ENCODE peak calls at places on chromosomes 5 and 9, in seven cellular contexts. One of them, this sample, is unnamed.

GRCh38 chr9:91174772-91175171 is 186.9 kb downstream of the AUH start:
- DNase-seq in pancreas: no peak
- DNase-seq in activated CD4-positive, alpha-beta T cell treated with anti-CD3 and anti-CD28 coated beads, Interleukin-2, amount 10 ng/mL, durations not matched to agents 7 days and 5 days: peak
- DNase-seq in HTR-8/SVneo: no peak
- DNase-seq in BJ: no peak
- DNase-seq in activated T-helper 1 cell treated with anti-CD3 and anti-CD28 coated beads, Interleukin-2, amount 50 U/mL, for 16 hours: no peak
- DNase-seq in effector memory CD4-positive, alpha-beta T cell: no peak
- DNase-seq in this sample: no peak

GRCh38 chr9:37650873-37651768 is at the start of gene FRMPD1:
- DNase-seq in pancreas: peak
- DNase-seq in activated CD4-positive, alpha-beta T cell treated with anti-CD3 and anti-CD28 coated beads, Interleukin-2, amount 10 ng/mL, durations not matched to agents 7 days and 5 days: peak
- DNase-seq in HTR-8/SVneo: peak
- DNase-seq in BJ: no peak
- DNase-seq in activated T-helper 1 cell treated with anti-CD3 and anti-CD28 coated beads, Interleukin-2, amount 50 U/mL, for 16 hours: peak
- DNase-seq in effector memory CD4-positive, alpha-beta T cell: peak
- DNase-seq in this sample: no peak

GRCh38 chr9:107600060-107600573 is 110.5 kb upstream of the KLF4 start:
- DNase-seq in pancreas: no peak
- DNase-seq in activated CD4-positive, alpha-beta T cell treated with anti-CD3 and anti-CD28 coated beads, Interleukin-2, amount 10 ng/mL, durations not matched to agents 7 days and 5 days: no peak
- DNase-seq in HTR-8/SVneo: no peak
- DNase-seq in BJ: no peak
- DNase-seq in activated T-helper 1 cell treated with anti-CD3 and anti-CD28 coated beads, Interleukin-2, amount 50 U/mL, for 16 hours: no peak
- DNase-seq in effector memory CD4-positive, alpha-beta T cell: no peak
- DNase-seq in this sample: no peak

GRCh38 chr9:87725356-87725899 is 491 bp upstream of the CTSL start:
- DNase-seq in pancreas: peak
- DNase-seq in activated CD4-positive, alpha-beta T cell treated with anti-CD3 and anti-CD28 coated beads, Interleukin-2, amount 10 ng/mL, durations not matched to agents 7 days and 5 days: no peak
- DNase-seq in HTR-8/SVneo: no peak
- DNase-seq in BJ: peak
- DNase-seq in activated T-helper 1 cell treated with anti-CD3 and anti-CD28 coated beads, Interleukin-2, amount 50 U/mL, for 16 hours: no peak
- DNase-seq in effector memory CD4-positive, alpha-beta T cell: no peak
- DNase-seq in this sample: peak

GRCh38 chr9:3962467-3962866 is 337.4 kb downstream of the GLIS3 start:
- DNase-seq in pancreas: no peak
- DNase-seq in activated CD4-positive, alpha-beta T cell treated with anti-CD3 and anti-CD28 coated beads, Interleukin-2, amount 10 ng/mL, durations not matched to agents 7 days and 5 days: no peak
- DNase-seq in HTR-8/SVneo: no peak
- DNase-seq in BJ: no peak
- DNase-seq in activated T-helper 1 cell treated with anti-CD3 and anti-CD28 coated beads, Interleukin-2, amount 50 U/mL, for 16 hours: no peak
- DNase-seq in effector memory CD4-positive, alpha-beta T cell: no peak
- DNase-seq in this sample: no peak

GRCh38 chr5:157564149-157564711 is 11.3 kb downstream of the ADAM19 start:
- DNase-seq in pancreas: no peak
- DNase-seq in activated CD4-positive, alpha-beta T cell treated with anti-CD3 and anti-CD28 coated beads, Interleukin-2, amount 10 ng/mL, durations not matched to agents 7 days and 5 days: no peak
- DNase-seq in HTR-8/SVneo: no peak
- DNase-seq in BJ: no peak
- DNase-seq in activated T-helper 1 cell treated with anti-CD3 and anti-CD28 coated beads, Interleukin-2, amount 50 U/mL, for 16 hours: no peak
- DNase-seq in effector memory CD4-positive, alpha-beta T cell: no peak
- DNase-seq in this sample: no peak

GRCh38 chr5:60779431-60779830 is 64.6 kb downstream of the ELOVL7 start:
- DNase-seq in pancreas: no peak
- DNase-seq in activated CD4-positive, alpha-beta T cell treated with anti-CD3 and anti-CD28 coated beads, Interleukin-2, amount 10 ng/mL, durations not matched to agents 7 days and 5 days: no peak
- DNase-seq in HTR-8/SVneo: no peak
- DNase-seq in BJ: no peak
- DNase-seq in activated T-helper 1 cell treated with anti-CD3 and anti-CD28 coated beads, Interleukin-2, amount 50 U/mL, for 16 hours: no peak
- DNase-seq in effector memory CD4-positive, alpha-beta T cell: no peak
- DNase-seq in this sample: no peak

GRCh38 chr9:11966804-11967203 is 726.4 kb upstream of the TYRP1 start:
- DNase-seq in pancreas: no peak
- DNase-seq in activated CD4-positive, alpha-beta T cell treated with anti-CD3 and anti-CD28 coated beads, Interleukin-2, amount 10 ng/mL, durations not matched to agents 7 days and 5 days: no peak
- DNase-seq in HTR-8/SVneo: no peak
- DNase-seq in BJ: no peak
- DNase-seq in activated T-helper 1 cell treated with anti-CD3 and anti-CD28 coated beads, Interleukin-2, amount 50 U/mL, for 16 hours: no peak
- DNase-seq in effector memory CD4-positive, alpha-beta T cell: no peak
- DNase-seq in this sample: no peak

GRCh38 chr9:131951155-131951554 is 128.5 kb downstream of the MED27 start:
- DNase-seq in pancreas: no peak
- DNase-seq in activated CD4-positive, alpha-beta T cell treated with anti-CD3 and anti-CD28 coated beads, Interleukin-2, amount 10 ng/mL, durations not matched to agents 7 days and 5 days: no peak
- DNase-seq in HTR-8/SVneo: no peak
- DNase-seq in BJ: no peak
- DNase-seq in activated T-helper 1 cell treated with anti-CD3 and anti-CD28 coated beads, Interleukin-2, amount 50 U/mL, for 16 hours: no peak
- DNase-seq in effector memory CD4-positive, alpha-beta T cell: no peak
- DNase-seq in this sample: no peak

GRCh38 chr5:39092581-39093350 is 18.6 kb upstream of the RICTOR start:
- DNase-seq in pancreas: no peak
- DNase-seq in activated CD4-positive, alpha-beta T cell treated with anti-CD3 and anti-CD28 coated beads, Interleukin-2, amount 10 ng/mL, durations not matched to agents 7 days and 5 days: no peak
- DNase-seq in HTR-8/SVneo: no peak
- DNase-seq in BJ: no peak
- DNase-seq in activated T-helper 1 cell treated with anti-CD3 and anti-CD28 coated beads, Interleukin-2, amount 50 U/mL, for 16 hours: no peak
- DNase-seq in effector memory CD4-positive, alpha-beta T cell: no peak
- DNase-seq in this sample: no peak

GRCh38 chr9:127637322-127637847 is 25.3 kb downstream of the STXBP1 start:
- DNase-seq in pancreas: no peak
- DNase-seq in activated CD4-positive, alpha-beta T cell treated with anti-CD3 and anti-CD28 coated beads, Interleukin-2, amount 10 ng/mL, durations not matched to agents 7 days and 5 days: no peak
- DNase-seq in HTR-8/SVneo: peak
- DNase-seq in BJ: peak
- DNase-seq in activated T-helper 1 cell treated with anti-CD3 and anti-CD28 coated beads, Interleukin-2, amount 50 U/mL, for 16 hours: no peak
- DNase-seq in effector memory CD4-positive, alpha-beta T cell: no peak
- DNase-seq in this sample: no peak

GRCh38 chr5:106566031-106566430 is 1104.7 kb downstream of the EFNA5 start:
- DNase-seq in pancreas: no peak
- DNase-seq in activated CD4-positive, alpha-beta T cell treated with anti-CD3 and anti-CD28 coated beads, Interleukin-2, amount 10 ng/mL, durations not matched to agents 7 days and 5 days: no peak
- DNase-seq in HTR-8/SVneo: no peak
- DNase-seq in BJ: no peak
- DNase-seq in activated T-helper 1 cell treated with anti-CD3 and anti-CD28 coated beads, Interleukin-2, amount 50 U/mL, for 16 hours: no peak
- DNase-seq in effector memory CD4-positive, alpha-beta T cell: no peak
- DNase-seq in this sample: no peak

GRCh38 chr5:107704686-107705389 is 34.1 kb upstream of the EFNA5 start:
- DNase-seq in pancreas: no peak
- DNase-seq in activated CD4-positive, alpha-beta T cell treated with anti-CD3 and anti-CD28 coated beads, Interleukin-2, amount 10 ng/mL, durations not matched to agents 7 days and 5 days: no peak
- DNase-seq in HTR-8/SVneo: no peak
- DNase-seq in BJ: no peak
- DNase-seq in activated T-helper 1 cell treated with anti-CD3 and anti-CD28 coated beads, Interleukin-2, amount 50 U/mL, for 16 hours: no peak
- DNase-seq in effector memory CD4-positive, alpha-beta T cell: no peak
- DNase-seq in this sample: no peak

GRCh38 chr5:86152988-86153560 is 464.7 kb upstream of the COX7C start:
- DNase-seq in pancreas: no peak
- DNase-seq in activated CD4-positive, alpha-beta T cell treated with anti-CD3 and anti-CD28 coated beads, Interleukin-2, amount 10 ng/mL, durations not matched to agents 7 days and 5 days: no peak
- DNase-seq in HTR-8/SVneo: no peak
- DNase-seq in BJ: no peak
- DNase-seq in activated T-helper 1 cell treated with anti-CD3 and anti-CD28 coated beads, Interleukin-2, amount 50 U/mL, for 16 hours: no peak
- DNase-seq in effector memory CD4-positive, alpha-beta T cell: no peak
- DNase-seq in this sample: no peak

GRCh38 chr9:5188060-5188707 is 2.7 kb upstream of the INSL6 start:
- DNase-seq in pancreas: no peak
- DNase-seq in activated CD4-positive, alpha-beta T cell treated with anti-CD3 and anti-CD28 coated beads, Interleukin-2, amount 10 ng/mL, durations not matched to agents 7 days and 5 days: no peak
- DNase-seq in HTR-8/SVneo: no peak
- DNase-seq in BJ: no peak
- DNase-seq in activated T-helper 1 cell treated with anti-CD3 and anti-CD28 coated beads, Interleukin-2, amount 50 U/mL, for 16 hours: no peak
- DNase-seq in effector memory CD4-positive, alpha-beta T cell: no peak
- DNase-seq in this sample: no peak

GRCh38 chr5:132386644-132387286 is 17.3 kb downstream of the SLC22A5 start:
- DNase-seq in pancreas: peak
- DNase-seq in activated CD4-positive, alpha-beta T cell treated with anti-CD3 and anti-CD28 coated beads, Interleukin-2, amount 10 ng/mL, durations not matched to agents 7 days and 5 days: peak
- DNase-seq in HTR-8/SVneo: peak
- DNase-seq in BJ: no peak
- DNase-seq in activated T-helper 1 cell treated with anti-CD3 and anti-CD28 coated beads, Interleukin-2, amount 50 U/mL, for 16 hours: peak
- DNase-seq in effector memory CD4-positive, alpha-beta T cell: peak
- DNase-seq in this sample: peak

GRCh38 chr9:89274838-89275237 is 36.2 kb upstream of the CKS2 start:
- DNase-seq in pancreas: no peak
- DNase-seq in activated CD4-positive, alpha-beta T cell treated with anti-CD3 and anti-CD28 coated beads, Interleukin-2, amount 10 ng/mL, durations not matched to agents 7 days and 5 days: no peak
- DNase-seq in HTR-8/SVneo: no peak
- DNase-seq in BJ: peak
- DNase-seq in activated T-helper 1 cell treated with anti-CD3 and anti-CD28 coated beads, Interleukin-2, amount 50 U/mL, for 16 hours: no peak
- DNase-seq in effector memory CD4-positive, alpha-beta T cell: no peak
- DNase-seq in this sample: no peak

GRCh38 chr5:168128154-168128553 is 163.3 kb upstream of the WWC1 start:
- DNase-seq in pancreas: no peak
- DNase-seq in activated CD4-positive, alpha-beta T cell treated with anti-CD3 and anti-CD28 coated beads, Interleukin-2, amount 10 ng/mL, durations not matched to agents 7 days and 5 days: no peak
- DNase-seq in HTR-8/SVneo: no peak
- DNase-seq in BJ: no peak
- DNase-seq in activated T-helper 1 cell treated with anti-CD3 and anti-CD28 coated beads, Interleukin-2, amount 50 U/mL, for 16 hours: no peak
- DNase-seq in effector memory CD4-positive, alpha-beta T cell: no peak
- DNase-seq in this sample: no peak

GRCh38 chr5:73441377-73441776 is 7.2 kb downstream of the FOXD1 start:
- DNase-seq in pancreas: no peak
- DNase-seq in activated CD4-positive, alpha-beta T cell treated with anti-CD3 and anti-CD28 coated beads, Interleukin-2, amount 10 ng/mL, durations not matched to agents 7 days and 5 days: no peak
- DNase-seq in HTR-8/SVneo: no peak
- DNase-seq in BJ: no peak
- DNase-seq in activated T-helper 1 cell treated with anti-CD3 and anti-CD28 coated beads, Interleukin-2, amount 50 U/mL, for 16 hours: no peak
- DNase-seq in effector memory CD4-positive, alpha-beta T cell: no peak
- DNase-seq in this sample: no peak

GRCh38 chr5:44603496-44604272 is 205.1 kb upstream of the MRPS30 start:
- DNase-seq in pancreas: no peak
- DNase-seq in activated CD4-positive, alpha-beta T cell treated with anti-CD3 and anti-CD28 coated beads, Interleukin-2, amount 10 ng/mL, durations not matched to agents 7 days and 5 days: no peak
- DNase-seq in HTR-8/SVneo: no peak
- DNase-seq in BJ: no peak
- DNase-seq in activated T-helper 1 cell treated with anti-CD3 and anti-CD28 coated beads, Interleukin-2, amount 50 U/mL, for 16 hours: no peak
- DNase-seq in effector memory CD4-positive, alpha-beta T cell: no peak
- DNase-seq in this sample: no peak

GRCh38 chr5:170572453-170572852 is 68.6 kb downstream of the KCNIP1 start:
- DNase-seq in pancreas: no peak
- DNase-seq in activated CD4-positive, alpha-beta T cell treated with anti-CD3 and anti-CD28 coated beads, Interleukin-2, amount 10 ng/mL, durations not matched to agents 7 days and 5 days: peak
- DNase-seq in HTR-8/SVneo: no peak
- DNase-seq in BJ: no peak
- DNase-seq in activated T-helper 1 cell treated with anti-CD3 and anti-CD28 coated beads, Interleukin-2, amount 50 U/mL, for 16 hours: peak
- DNase-seq in effector memory CD4-positive, alpha-beta T cell: no peak
- DNase-seq in this sample: no peak

GRCh38 chr5:77640577-77641396 is 2.3 kb upstream of the OTP start:
- DNase-seq in pancreas: no peak
- DNase-seq in activated CD4-positive, alpha-beta T cell treated with anti-CD3 and anti-CD28 coated beads, Interleukin-2, amount 10 ng/mL, durations not matched to agents 7 days and 5 days: no peak
- DNase-seq in HTR-8/SVneo: no peak
- DNase-seq in BJ: no peak
- DNase-seq in activated T-helper 1 cell treated with anti-CD3 and anti-CD28 coated beads, Interleukin-2, amount 50 U/mL, for 16 hours: no peak
- DNase-seq in effector memory CD4-positive, alpha-beta T cell: no peak
- DNase-seq in this sample: no peak

GRCh38 chr9:138022756-138023393 is 145.3 kb downstream of the CACNA1B start:
- DNase-seq in pancreas: no peak
- DNase-seq in activated CD4-positive, alpha-beta T cell treated with anti-CD3 and anti-CD28 coated beads, Interleukin-2, amount 10 ng/mL, durations not matched to agents 7 days and 5 days: no peak
- DNase-seq in HTR-8/SVneo: no peak
- DNase-seq in BJ: no peak
- DNase-seq in activated T-helper 1 cell treated with anti-CD3 and anti-CD28 coated beads, Interleukin-2, amount 50 U/mL, for 16 hours: no peak
- DNase-seq in effector memory CD4-positive, alpha-beta T cell: no peak
- DNase-seq in this sample: no peak

GRCh38 chr9:86298873-86299272 is 16.5 kb upstream of the ISCA1 start:
- DNase-seq in pancreas: no peak
- DNase-seq in activated CD4-positive, alpha-beta T cell treated with anti-CD3 and anti-CD28 coated beads, Interleukin-2, amount 10 ng/mL, durations not matched to agents 7 days and 5 days: no peak
- DNase-seq in HTR-8/SVneo: no peak
- DNase-seq in BJ: no peak
- DNase-seq in activated T-helper 1 cell treated with anti-CD3 and anti-CD28 coated beads, Interleukin-2, amount 50 U/mL, for 16 hours: no peak
- DNase-seq in effector memory CD4-positive, alpha-beta T cell: no peak
- DNase-seq in this sample: peak

GRCh38 chr5:67960939-67961338 is 254.6 kb upstream of the PIK3R1 start:
- DNase-seq in pancreas: no peak
- DNase-seq in activated CD4-positive, alpha-beta T cell treated with anti-CD3 and anti-CD28 coated beads, Interleukin-2, amount 10 ng/mL, durations not matched to agents 7 days and 5 days: no peak
- DNase-seq in HTR-8/SVneo: no peak
- DNase-seq in BJ: no peak
- DNase-seq in activated T-helper 1 cell treated with anti-CD3 and anti-CD28 coated beads, Interleukin-2, amount 50 U/mL, for 16 hours: no peak
- DNase-seq in effector memory CD4-positive, alpha-beta T cell: no peak
- DNase-seq in this sample: no peak

GRCh38 chr9:133519693-133520092 is 5.1 kb downstream of the MYMK start:
- DNase-seq in pancreas: no peak
- DNase-seq in activated CD4-positive, alpha-beta T cell treated with anti-CD3 and anti-CD28 coated beads, Interleukin-2, amount 10 ng/mL, durations not matched to agents 7 days and 5 days: no peak
- DNase-seq in HTR-8/SVneo: no peak
- DNase-seq in BJ: no peak
- DNase-seq in activated T-helper 1 cell treated with anti-CD3 and anti-CD28 coated beads, Interleukin-2, amount 50 U/mL, for 16 hours: no peak
- DNase-seq in effector memory CD4-positive, alpha-beta T cell: no peak
- DNase-seq in this sample: no peak